ENCODE peak calls at places on chromosomes 6 and 20, in four cellular contexts. Y, G, O and H are unnamed samples.

GRCh38 chr20:20571068-20571780 is 141.2 kb downstream of the RALGAPA2 start:
- DNase-seq in O (no peak), G (no peak), Y (no peak), H (no peak)

GRCh38 chr20:39378781-39379180 is 416.6 kb downstream of the DHX35 start:
- DNase-seq in G (no peak), O (no peak), Y (no peak), H (no peak)

GRCh38 chr20:47785900-47786762 is 850 bp upstream of the SULF2 start:
- DNase-seq in O (peak), Y (peak), G (peak), H (peak)

GRCh38 chr6:28090902-28091586 is 10.7 kb downstream of the ZNF165 start:
- DNase-seq in Y (no peak), G (no peak), O (no peak), H (no peak)

GRCh38 chr20:50980071-50980681 is 21.6 kb downstream of the MOCS3 start:
- DNase-seq in G (no peak), Y (no peak), O (no peak), H (no peak)

GRCh38 chr6:93035756-93036155 is 383.6 kb downstream of the EPHA7 start:
- DNase-seq in O (no peak), Y (no peak), G (no peak), H (no peak)

GRCh38 chr6:55826941-55827340 is 48.4 kb downstream of the BMP5 start:
- DNase-seq in Y (no peak), O (no peak), G (no peak), H (no peak)

GRCh38 chr6:166473886-166474596 is 91.3 kb upstream of the MPC1 start:
- DNase-seq in G (no peak), O (no peak), Y (no peak), H (no peak)

GRCh38 chr20:52746190-52746589 is 226.0 kb upstream of the TSHZ2 start:
- DNase-seq in Y (no peak), O (no peak), G (no peak), H (no peak)

GRCh38 chr6:28206527-28207243 is 18.4 kb upstream of the ZSCAN9 start:
- DNase-seq in G (no peak), O (no peak), Y (no peak), H (no peak)

GRCh38 chr20:14055127-14055742 is 59.9 kb downstream of the MACROD2 start:
- DNase-seq in O (peak), Y (no peak), G (peak), H (peak)

GRCh38 chr6:1552296-1552761 is 57.4 kb upstream of the FOXC1 start:
- DNase-seq in G (peak), O (no peak), Y (no peak), H (no peak)

GRCh38 chr6:130872250-130873095 is 45.3 kb downstream of the SMLR1 start:
- DNase-seq in Y (peak), G (peak), O (peak), H (peak)

GRCh38 chr6:140174509-140174908 is 800.1 kb upstream of the CITED2 start:
- DNase-seq in Y (no peak), O (no peak), G (no peak), H (no peak)

GRCh38 chr20:54643761-54644160 is 168.4 kb downstream of the DOK5 start:
- DNase-seq in Y (no peak), G (no peak), O (no peak), H (no peak)

GRCh38 chr6:158660331-158660730 is 10.5 kb downstream of the SYTL3 start:
- DNase-seq in G (peak), Y (peak), O (peak), H (no peak)

GRCh38 chr6:16684195-16684689 is 77.0 kb downstream of the ATXN1 start:
- DNase-seq in O (no peak), Y (no peak), G (no peak), H (no peak)

GRCh38 chr6:132190097-132190814 is 211.0 kb downstream of the MOXD1 start:
- DNase-seq in O (no peak), Y (no peak), G (peak), H (no peak)

GRCh38 chr20:17059465-17059864 is 167.4 kb upstream of the PCSK2 start:
- DNase-seq in G (no peak), Y (no peak), O (no peak), H (no peak)

GRCh38 chr20:62705626-62706025 is 3.0 kb upstream of the NTSR1 start:
- DNase-seq in O (no peak), Y (no peak), G (no peak), H (no peak)

GRCh38 chr6:14758421-14759043 is 487.3 kb upstream of the JARID2 start:
- DNase-seq in Y (no peak), G (no peak), O (no peak), H (no peak)

GRCh38 chr6:35496036-35496850 is 636 bp downstream of the TEAD3 start:
- DNase-seq in G (no peak), Y (peak), O (peak), H (peak)

GRCh38 chr6:36845233-36845632 is 6.0 kb upstream of the CPNE5 start:
- DNase-seq in G (no peak), O (no peak), Y (no peak), H (no peak)

GRCh38 chr6:4543596-4543995 is 232.6 kb upstream of the CDYL start:
- DNase-seq in G (no peak), O (no peak), Y (no peak), H (no peak)

GRCh38 chr6:109235639-109236038 is 140.3 kb downstream of the CEP57L1 start:
- DNase-seq in G (no peak), O (no peak), Y (no peak), H (no peak)

GRCh38 chr6:25900843-25901242 is 26.8 kb upstream of the SLC17A3 start:
- DNase-seq in G (no peak), O (no peak), Y (no peak), H (no peak)

GRCh38 chr6:25456249-25456648 is 177.1 kb downstream of the CARMIL1 start:
- DNase-seq in G (no peak), Y (no peak), O (no peak), H (no peak)

GRCh38 chr6:168609026-168609685 is 168.2 kb downstream of the SMOC2 start:
- DNase-seq in Y (no peak), O (no peak), G (no peak), H (no peak)

GRCh38 chr6:68880050-68880449 is 245.0 kb downstream of the ADGRB3 start:
- DNase-seq in O (no peak), Y (no peak), G (no peak), H (no peak)

DNA sequence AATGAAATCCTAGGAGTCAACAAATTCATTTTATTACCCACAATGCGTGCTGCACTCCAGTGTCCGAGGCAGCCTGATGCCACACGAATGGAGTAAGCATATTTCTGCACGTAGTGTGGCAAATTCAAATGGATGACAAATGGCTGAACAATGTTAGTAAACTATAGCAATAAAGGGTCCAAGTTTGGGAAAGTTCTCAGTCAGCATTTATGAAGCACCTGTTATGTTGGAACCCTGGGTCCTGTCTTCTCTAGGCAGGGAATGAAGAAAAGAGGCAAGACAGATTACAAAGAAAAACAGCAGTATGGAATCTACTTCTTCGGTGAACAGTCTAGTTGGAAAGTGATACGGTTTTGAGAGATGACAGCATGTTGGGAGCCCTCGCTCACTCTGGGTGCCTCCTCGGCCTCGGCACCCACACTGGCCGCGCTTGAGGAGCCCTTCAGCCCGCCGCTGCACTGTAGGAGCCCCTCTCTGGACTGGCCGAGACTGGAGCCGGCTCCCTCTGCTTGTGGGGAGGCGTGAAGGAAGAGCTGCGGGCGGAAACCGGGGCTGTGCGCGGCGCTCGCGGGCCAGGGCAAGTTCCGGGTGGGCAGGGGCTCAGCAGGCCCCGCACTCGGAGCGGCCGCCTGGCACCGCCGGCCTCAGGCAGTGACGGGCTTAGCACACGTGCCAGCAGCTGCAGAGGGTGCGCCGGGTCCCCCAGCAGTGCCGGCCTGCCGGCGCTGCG is 4.8 kb upstream of the RANBP9 start:
- DNase-seq in G (no peak), O (no peak), Y (no peak), H (no peak)
- TF ChIP-seq CTCF in G (no peak), O (no peak), Y (no peak), H (no peak)

GRCh38 chr6:11589261-11589660 is 51.7 kb downstream of the TMEM170B start:
- DNase-seq in Y (no peak), G (no peak), O (no peak), H (no peak)
- TF ChIP-seq CTCF in Y (no peak), G (no peak), O (no peak), H (no peak)

GRCh38 chr6:32111424-32112066 is 2.4 kb upstream of the TNXB start:
- DNase-seq in Y (no peak), O (no peak), G (no peak), H (no peak)

GRCh38 chr6:32115623-32116022 is 6.5 kb upstream of the TNXB start:
- DNase-seq in Y (no peak), O (no peak), G (no peak), H (no peak)

GRCh38 chr6:32114853-32115252 is 5.7 kb upstream of the TNXB start:
- DNase-seq in O (no peak), Y (no peak), G (no peak), H (no peak)

GRCh38 chr6:32112436-32112980 is 3.4 kb upstream of the TNXB start:
- DNase-seq in G (no peak), Y (no peak), O (no peak), H (no peak)

DNA sequence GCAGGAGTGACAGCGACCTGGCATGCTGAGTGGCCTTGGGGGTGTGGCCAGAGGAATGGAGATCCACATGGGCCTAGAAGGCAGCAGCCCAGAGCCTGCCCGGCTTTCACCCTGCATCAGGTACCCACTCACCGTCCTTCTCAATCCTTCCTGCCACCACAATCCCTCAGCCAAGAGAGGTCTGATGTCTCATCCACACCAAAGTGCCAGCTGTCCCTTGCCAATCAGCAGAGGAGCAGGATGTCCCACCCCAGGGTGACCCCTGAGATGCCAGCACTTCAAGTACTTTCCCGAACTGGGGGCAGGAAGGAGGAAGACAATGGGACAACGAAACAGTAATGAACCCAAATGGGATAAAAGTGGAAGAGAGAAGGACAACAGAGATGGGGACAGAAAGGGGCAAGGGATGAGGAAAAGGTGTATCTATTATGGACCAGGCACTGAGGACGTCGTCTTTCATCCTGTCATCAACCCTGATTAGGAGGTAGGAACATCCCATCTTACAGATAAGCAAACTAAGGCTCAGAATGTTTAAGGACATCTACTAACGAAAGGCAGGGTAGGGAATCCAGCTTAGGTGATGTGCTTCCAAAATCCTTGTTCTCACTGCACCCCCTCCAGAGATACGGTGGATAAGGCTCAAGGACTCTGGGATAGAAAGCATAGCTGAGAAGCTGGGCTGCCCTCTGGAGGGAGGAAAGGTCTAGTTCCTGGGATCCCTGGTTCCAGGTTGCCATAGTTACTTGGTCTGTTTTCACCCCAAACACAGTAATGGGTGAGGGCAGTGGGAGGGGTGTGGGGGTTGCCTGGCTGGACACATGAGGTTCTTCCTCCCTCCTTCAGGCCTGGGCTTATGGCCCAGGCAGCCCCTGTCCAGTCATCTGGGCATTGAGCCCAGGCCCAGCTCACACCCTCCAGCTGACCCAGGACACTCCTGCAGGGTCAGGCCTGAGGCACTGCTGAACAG is 4.5 kb upstream of the TNXB start:
- DNase-seq in O (peak), G (no peak), Y (peak), H (no peak)
- TF ChIP-seq CTCF in O (peak), G (no peak), Y (peak), H (no peak)

DNA sequence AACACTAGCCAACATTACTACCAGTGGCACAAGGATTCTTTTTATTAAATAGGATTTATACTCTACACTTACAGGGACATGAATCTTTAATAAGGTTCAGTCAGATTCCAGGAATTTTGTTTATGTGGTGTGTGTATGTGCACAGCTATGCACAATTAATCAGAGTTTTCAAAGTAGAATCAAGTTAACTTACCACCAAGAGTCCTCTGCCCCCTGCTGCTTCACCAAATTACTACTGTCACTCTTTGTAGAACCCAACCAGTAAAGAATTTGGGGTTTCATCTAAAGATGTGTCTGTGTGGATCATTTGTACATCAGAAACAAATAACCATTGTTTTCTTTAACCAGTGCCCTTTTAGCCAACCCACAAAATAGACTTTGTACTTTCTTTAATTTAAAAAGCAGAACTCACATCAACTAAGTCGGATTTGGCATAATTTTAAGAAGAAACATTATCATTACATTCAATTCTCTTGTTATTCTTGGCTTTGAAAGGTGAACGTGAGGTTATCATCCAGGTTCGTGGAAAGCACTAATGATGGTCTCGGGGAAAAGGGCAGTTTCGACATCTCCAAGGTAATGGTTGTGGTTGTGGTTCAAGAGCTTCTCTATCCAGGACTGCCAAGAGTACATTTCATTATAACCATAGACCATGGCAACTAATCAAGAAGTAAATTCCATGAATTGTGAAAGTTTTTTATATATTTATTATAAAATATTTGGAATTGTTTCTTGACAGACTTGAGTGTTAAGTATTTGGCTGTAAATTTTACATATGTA is 514.3 kb upstream of the ID4 start:
- DNase-seq in G (no peak), Y (no peak), O (no peak), H (no peak)
- TF ChIP-seq CTCF in G (no peak), Y (no peak), O (no peak), H (no peak)

DNA sequence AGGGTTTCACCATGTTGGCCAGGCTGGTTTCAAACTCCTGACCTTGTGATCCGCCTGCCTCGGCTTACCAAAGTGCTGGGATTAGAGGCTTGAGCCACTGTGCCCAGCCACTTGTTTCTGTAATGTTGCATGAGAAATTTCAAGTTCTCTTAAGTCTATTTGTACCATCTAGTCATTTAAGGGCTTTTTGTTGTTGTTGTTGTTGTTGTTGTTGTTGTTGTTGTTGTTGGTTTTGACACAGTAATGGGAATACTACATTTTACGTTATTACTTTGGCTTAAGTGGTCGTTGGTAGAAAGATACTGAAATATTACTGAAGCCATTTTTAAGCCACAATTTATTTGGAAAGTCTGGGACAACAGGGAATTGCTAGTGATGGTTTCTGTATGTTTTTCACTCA is 52.0 kb downstream of the CSE1L start:
- DNase-seq in G (no peak), O (no peak), Y (no peak), H (no peak)
- TF ChIP-seq CTCF in G (no peak), O (no peak), Y (no peak), H (no peak)

DNA sequence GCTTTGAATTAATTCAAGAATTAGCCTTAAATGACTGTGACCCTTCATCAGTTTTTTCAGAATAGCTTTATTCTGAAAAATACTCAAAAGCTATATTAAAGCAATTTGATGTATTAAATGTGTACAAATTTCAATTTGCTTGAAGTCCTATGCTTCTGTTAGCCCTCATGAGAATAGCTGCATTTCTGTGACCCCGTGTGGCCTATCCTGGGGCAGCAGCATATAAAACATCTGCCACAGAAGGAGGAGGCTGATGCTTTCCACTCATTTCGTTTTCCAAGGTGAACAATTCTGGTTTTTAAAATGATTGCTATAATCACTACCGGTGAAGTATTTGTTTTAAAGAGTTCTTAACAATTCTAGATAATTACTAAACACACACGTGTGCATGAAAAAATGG is 360.3 kb downstream of the BTBD9 start:
- DNase-seq in O (no peak), Y (no peak), G (no peak), H (no peak)
- TF ChIP-seq CTCF in O (peak), Y (no peak), G (no peak), H (no peak)

GRCh38 chr6:11233936-11234573 is 1.6 kb upstream of the NEDD9 start:
- DNase-seq in Y (no peak), G (no peak), O (no peak), H (no peak)

GRCh38 chr6:11231108-11231463 is 1.4 kb downstream of the NEDD9 start:
- DNase-seq in Y (no peak), G (no peak), O (no peak), H (no peak)

GRCh38 chr6:11231564-11232176 is 798 bp downstream of the NEDD9 start:
- DNase-seq in O (no peak), Y (no peak), G (no peak), H (no peak)

GRCh38 chr6:11232968-11233626 is 629 bp upstream of the NEDD9 start:
- DNase-seq in G (no peak), Y (peak), O (peak), H (no peak)

GRCh38 chr6:11232177-11232967 is at the start of gene NEDD9:
- DNase-seq in G (peak), Y (peak), O (peak), H (peak)
- TF ChIP-seq CTCF in G (no peak), Y (no peak), O (no peak), H (no peak)

DNA sequence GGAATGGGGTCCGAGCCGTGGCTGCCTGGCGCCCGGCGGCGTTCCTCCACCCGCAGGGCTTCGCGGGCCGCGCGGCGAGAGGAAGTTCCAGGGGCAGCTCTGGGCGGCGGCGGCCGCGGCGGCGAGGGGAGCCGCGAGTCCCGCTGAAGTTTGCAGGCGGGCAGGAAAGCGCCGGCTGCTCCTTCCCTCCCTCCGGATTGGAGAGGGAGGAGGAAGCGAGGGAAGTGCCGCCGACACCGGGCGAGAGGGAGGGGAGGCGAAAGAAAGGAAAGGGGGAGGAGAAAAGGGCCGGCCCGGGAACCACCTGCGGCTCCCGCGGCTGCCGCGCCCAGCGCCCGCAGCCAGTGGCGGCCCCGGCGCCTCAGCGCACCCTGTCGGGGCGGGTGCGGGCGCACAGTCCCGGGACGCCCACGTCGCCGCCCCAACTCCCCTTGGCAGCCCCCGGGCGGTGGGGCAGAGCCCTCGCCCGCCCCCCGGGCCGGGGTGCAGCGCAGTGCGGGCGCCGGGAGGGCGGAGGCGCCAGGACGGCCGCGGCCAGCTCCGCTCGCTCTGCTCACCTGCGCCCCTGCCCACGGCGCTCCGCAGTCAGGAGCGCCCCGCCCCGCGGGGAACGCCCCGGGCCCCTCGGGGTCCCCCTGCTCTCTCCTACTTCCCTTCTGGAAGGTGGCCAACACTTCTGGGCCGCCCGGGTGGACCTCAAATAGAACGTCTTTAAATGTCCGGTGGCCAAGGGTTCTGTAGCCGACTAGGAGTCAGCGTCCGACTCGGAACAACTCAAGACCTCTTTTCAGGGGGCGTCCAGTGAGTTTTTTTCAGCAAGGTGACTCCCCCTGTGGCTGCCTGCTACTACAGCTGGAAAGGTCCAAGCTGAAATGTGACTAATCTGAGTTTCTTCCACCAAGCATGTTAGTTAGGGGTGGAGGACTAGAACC is 80.3 kb upstream of the CCDC28A start:
- DNase-seq in Y (peak), O (peak), G (peak), H (peak)
- TF ChIP-seq CTCF in Y (no peak), O (no peak), G (no peak), H (no peak)